ENCODE peak calls at places on chromosome 13, in four cellular contexts. F is HepG2, Q is H1, O is K562. L is an unnamed sample.

GRCh38 chr13:40644838-40645620 is 21.4 kb downstream of the FOXO1 start:
- DNase-seq in F (no peak), Q (no peak), O (no peak), L (no peak)

GRCh38 chr13:50400035-50400726 is 384.9 kb downstream of the KCNRG start:
- DNase-seq in F (no peak), Q (no peak), O (no peak), L (no peak)

GRCh38 chr13:68019901-68020300 is 789.8 kb upstream of the PCDH9 start:
- DNase-seq in F (no peak), Q (no peak), O (no peak), L (no peak)

GRCh38 chr13:76884571-76885202 is 1.5 kb downstream of the KCTD12 start:
- DNase-seq in F (no peak), Q (no peak), O (peak), L (no peak)

GRCh38 chr13:101576977-101577376 is 124.5 kb downstream of the ITGBL1 start:
- DNase-seq in F (peak), Q (no peak), O (no peak), L (no peak)

GRCh38 chr13:113027566-113027965 is 58.6 kb downstream of the MCF2L start:
- DNase-seq in F (no peak), Q (no peak), O (no peak), L (no peak)

GRCh38 chr13:104648291-104648690 is 1582.1 kb upstream of the SLC10A2 start:
- DNase-seq in F (no peak), Q (no peak), O (no peak), L (no peak)

GRCh38 chr13:41056996-41057711 is 4.2 kb upstream of the WBP4 start:
- DNase-seq in F (peak), Q (no peak), O (no peak), L (no peak)

GRCh38 chr13:24038846-24039330 is 121.6 kb upstream of the SPATA13 start:
- DNase-seq in F (peak), Q (no peak), O (no peak), L (no peak)

GRCh38 chr13:103255587-103256301 is 189.5 kb upstream of the SLC10A2 start:
- DNase-seq in F (no peak), Q (no peak), O (no peak), L (no peak)

GRCh38 chr13:77832339-77833100 is 86.1 kb downstream of the EDNRB start:
- DNase-seq in F (no peak), Q (no peak), O (no peak), L (no peak)

GRCh38 chr13:74465279-74465678 is 331.1 kb upstream of the KLF12 start:
- DNase-seq in F (no peak), Q (no peak), O (no peak), L (no peak)

GRCh38 chr13:113095146-113096051 is 10.2 kb upstream of the F7 start:
- DNase-seq in F (no peak), Q (no peak), O (no peak), L (no peak)

GRCh38 chr13:76307157-76307556 is 579.0 kb downstream of the KCTD12 start:
- DNase-seq in F (no peak), Q (no peak), O (no peak), L (no peak)

GRCh38 chr13:61142506-61142905 is 273.1 kb downstream of the PCDH20 start:
- DNase-seq in F (no peak), Q (no peak), O (no peak), L (no peak)

GRCh38 chr13:99191900-99192399 is 8.7 kb upstream of the UBAC2 start:
- DNase-seq in F (no peak), Q (no peak), O (no peak), L (no peak)

GRCh38 chr13:114064516-114065140 is 67.8 kb downstream of the RASA3 start:
- DNase-seq in F (no peak), Q (no peak), O (peak), L (peak)

GRCh38 chr13:42633495-42633894 is 59.5 kb downstream of the TNFSF11 start:
- DNase-seq in F (no peak), Q (no peak), O (no peak), L (no peak)

GRCh38 chr13:70432276-70432805 is 324.1 kb upstream of the KLHL1 start:
- DNase-seq in F (no peak), Q (no peak), O (no peak), L (no peak)

GRCh38 chr13:113860051-113860471 is 3.8 kb downstream of the GAS6 start:
- DNase-seq in F (peak), Q (no peak), O (no peak), L (no peak)

GRCh38 chr13:42526276-42526675 is 47.7 kb upstream of the TNFSF11 start:
- DNase-seq in F (no peak), Q (no peak), O (no peak), L (no peak)

GRCh38 chr13:33316890-33317289 is 31.3 kb upstream of the STARD13 start:
- DNase-seq in F (no peak), Q (no peak), O (no peak), L (no peak)

GRCh38 chr13:38636756-38637155 is 50.1 kb upstream of the FREM2 start:
- DNase-seq in F (no peak), Q (no peak), O (no peak), L (no peak)

GRCh38 chr13:102564564-102564963 is 32.2 kb upstream of the TPP2 start:
- DNase-seq in F (no peak), Q (no peak), O (no peak), L (no peak)

GRCh38 chr13:99981115-99982020 is at the start of gene ZIC2:
- DNase-seq in F (no peak), Q (no peak), O (peak), L (peak)

GRCh38 chr13:20902438-20903163 is at the start of gene XPO4:
- DNase-seq in F (peak), Q (no peak), O (peak), L (peak)

GRCh38 chr13:73971481-73971880 is 162.7 kb downstream of the KLF12 start:
- DNase-seq in F (no peak), Q (no peak), O (no peak), L (no peak)

GRCh38 chr13:109146912-109147624 is 517.7 kb downstream of the MYO16 start:
- DNase-seq in F (no peak), Q (no peak), O (no peak), L (peak)

GRCh38 chr13:109141716-109142115 is 512.3 kb downstream of the MYO16 start:
- DNase-seq in F (no peak), Q (no peak), O (peak), L (no peak)

GRCh38 chr13:109145631-109146030 is 516.2 kb downstream of the MYO16 start:
- DNase-seq in F (peak), Q (no peak), O (peak), L (peak)

GRCh38 chr13:109146393-109146792 is 517.0 kb downstream of the MYO16 start:
- DNase-seq in F (no peak), Q (no peak), O (no peak), L (no peak)

DNA sequence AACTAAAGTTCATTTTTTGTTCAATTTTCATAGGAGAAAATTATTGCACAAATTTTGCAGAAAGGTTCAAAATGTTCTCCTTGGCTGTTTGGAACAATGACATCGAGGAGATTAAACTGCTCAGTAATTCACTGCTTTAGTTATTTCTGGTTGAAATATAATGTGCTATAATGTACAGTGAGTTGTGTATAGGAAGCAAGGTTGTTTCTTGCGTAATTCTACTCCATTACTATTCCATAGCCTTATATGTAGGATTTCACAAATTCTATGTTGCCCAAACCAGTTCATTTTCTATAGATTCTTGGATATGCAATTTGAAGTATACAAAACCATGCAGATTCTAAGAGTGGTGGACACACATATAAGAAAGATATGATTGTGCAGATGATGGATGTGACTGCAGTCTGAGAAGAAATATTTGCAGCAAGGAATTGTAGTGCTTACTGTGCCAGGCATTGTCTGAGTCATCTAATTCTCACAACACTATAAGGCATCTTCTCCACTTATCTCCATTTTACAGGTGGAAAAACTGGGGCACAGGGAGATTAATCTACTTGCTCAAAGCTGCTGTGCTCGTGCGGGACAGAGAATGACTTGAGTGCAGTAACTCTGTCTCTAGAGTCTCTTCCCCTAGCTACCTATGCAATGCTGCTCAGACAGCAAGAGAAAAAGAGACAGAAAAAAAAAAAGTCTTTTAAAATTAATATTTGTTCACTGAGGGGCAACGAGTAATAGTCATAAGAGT is 515.5 kb downstream of the MYO16 start:
- DNase-seq in F (no peak), Q (no peak), O (no peak), L (no peak)
- TF ChIP-seq RNF2 in F (no peak), Q (no peak), O (no peak), L (no peak)

GRCh38 chr13:43961909-43962308 is 82.2 kb downstream of the LACC1 start:
- DNase-seq in F (no peak), Q (no peak), O (no peak), L (no peak)

GRCh38 chr13:43959291-43959690 is 79.6 kb downstream of the LACC1 start:
- DNase-seq in F (no peak), Q (no peak), O (no peak), L (no peak)

GRCh38 chr13:43965446-43965845 is 85.7 kb downstream of the LACC1 start:
- DNase-seq in F (no peak), Q (no peak), O (no peak), L (no peak)

GRCh38 chr13:43964698-43965097 is 85.0 kb downstream of the LACC1 start:
- DNase-seq in F (no peak), Q (no peak), O (no peak), L (no peak)

GRCh38 chr13:43963726-43964125 is 84.0 kb downstream of the LACC1 start:
- DNase-seq in F (no peak), Q (no peak), O (no peak), L (no peak)
- TF ChIP-seq RNF2 in F (no peak), Q (no peak), O (no peak), L (no peak)

GRCh38 chr13:97946951-97947588 is 6.4 kb upstream of the IPO5 start:
- DNase-seq in F (no peak), Q (no peak), O (no peak), L (peak)

GRCh38 chr13:97948041-97948440 is 5.4 kb upstream of the IPO5 start:
- DNase-seq in F (no peak), Q (no peak), O (no peak), L (no peak)

GRCh38 chr13:97945792-97946419 is 7.6 kb upstream of the IPO5 start:
- DNase-seq in F (no peak), Q (no peak), O (no peak), L (no peak)

GRCh38 chr13:97944396-97945029 is 9.0 kb upstream of the IPO5 start:
- DNase-seq in F (no peak), Q (no peak), O (no peak), L (no peak)

DNA sequence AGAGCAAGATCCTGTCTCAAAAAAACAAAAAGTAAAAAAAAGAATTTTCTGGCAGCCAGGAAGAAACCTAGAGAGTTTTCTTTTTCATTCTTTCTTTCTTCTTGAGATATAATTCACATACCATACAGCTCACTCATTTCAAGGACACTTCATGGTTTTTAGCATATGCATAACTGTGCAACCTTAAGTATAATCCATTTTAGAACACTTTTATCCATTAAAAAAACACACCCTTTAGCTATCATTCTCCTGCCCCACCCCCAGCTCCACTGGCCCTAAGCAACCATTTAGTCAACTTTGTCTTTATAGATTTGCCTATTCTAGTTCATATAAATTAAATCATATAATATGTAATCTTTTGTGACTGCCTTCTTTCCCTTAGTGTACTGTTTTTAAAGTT is 8.1 kb upstream of the IPO5 start:
- DNase-seq in F (no peak), Q (no peak), O (no peak), L (no peak)
- TF ChIP-seq RNF2 in F (no peak), Q (no peak), O (no peak), L (no peak)

DNA sequence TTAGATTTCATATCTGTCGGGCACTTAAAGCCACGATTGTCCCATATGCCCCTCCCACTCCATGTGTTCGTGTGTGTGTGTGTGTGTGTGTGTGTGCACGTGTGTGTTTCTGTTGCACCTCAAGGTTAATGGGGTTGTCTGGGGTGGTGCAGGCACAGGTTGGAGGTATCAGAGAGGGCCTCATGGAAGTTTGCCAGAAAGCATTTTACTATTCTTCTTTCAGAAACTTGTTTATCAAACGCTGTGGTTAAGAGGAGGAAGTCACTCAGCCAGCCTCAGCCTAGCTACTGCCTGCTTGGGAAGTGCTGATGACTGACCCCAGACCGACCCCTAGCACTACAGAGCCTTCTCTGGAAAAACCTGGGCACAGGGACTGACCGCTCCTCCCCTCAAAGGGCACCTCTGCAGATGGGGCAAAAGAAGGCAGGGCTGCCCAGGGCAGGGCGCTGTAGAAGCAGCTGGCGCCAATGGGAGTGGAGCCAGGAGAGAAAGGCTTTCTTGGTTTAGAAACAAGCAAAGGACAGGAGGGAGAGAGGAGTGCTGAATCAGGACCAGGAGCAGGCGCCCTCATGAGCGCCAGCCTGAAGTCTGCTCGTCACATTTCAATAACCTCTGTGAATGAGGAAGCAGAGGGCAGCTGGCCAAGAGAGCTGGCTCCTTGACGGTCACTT is 3.9 kb downstream of the SIAH3 start:
- DNase-seq in F (no peak), Q (no peak), O (no peak), L (no peak)
- TF ChIP-seq RNF2 in F (no peak), Q (no peak), O (no peak), L (no peak)

L was measured in A549.